ENCODE peak calls at places on chromosome 12, in four cellular contexts. H, Y, V and C are unnamed samples.

GRCh38 chr12:108561852-108562347 is 496 bp upstream of the ISCU start:
- DNase-seq in H (no peak), Y (no peak), V (no peak), C (no peak)

GRCh38 chr12:130818381-130819247 is 20.4 kb downstream of the STX2 start:
- DNase-seq in V (peak), H (peak), Y (peak), C (peak)

GRCh38 chr12:55931780-55932545 is 1.0 kb downstream of the DGKA start:
- DNase-seq in V (peak), Y (peak), H (no peak), C (peak)

GRCh38 chr12:67952787-67953186 is 36.5 kb upstream of the IFNG-AS1 start:
- DNase-seq in V (no peak), Y (no peak), H (no peak), C (no peak)

GRCh38 chr12:127262658-127263057 is 1004.3 kb upstream of the TMEM132C start:
- DNase-seq in V (no peak), H (no peak), Y (no peak), C (no peak)

GRCh38 chr12:5379737-5380496 is 52.0 kb upstream of the NTF3 start:
- DNase-seq in Y (no peak), H (no peak), V (peak), C (peak)

GRCh38 chr12:2163172-2163927 is 110.6 kb downstream of the CACNA1C start:
- DNase-seq in H (no peak), Y (peak), V (no peak), C (no peak)

GRCh38 chr12:124618291-124618902 is 51.0 kb upstream of the NCOR2 start:
- DNase-seq in Y (no peak), H (no peak), V (no peak), C (no peak)

GRCh38 chr12:70317781-70318180 is 48.3 kb upstream of the KCNMB4 start:
- DNase-seq in H (no peak), V (no peak), Y (no peak), C (no peak)

GRCh38 chr12:130281157-130281799 is 56.4 kb upstream of the PIWIL1 start:
- DNase-seq in Y (no peak), H (no peak), V (peak), C (peak)

GRCh38 chr12:3303410-3304136 is 187.4 kb upstream of the PRMT8 start:
- DNase-seq in V (peak), H (no peak), Y (no peak), C (peak)

GRCh38 chr12:104742551-104742961 is 215.5 kb downstream of the SLC41A2 start:
- DNase-seq in Y (no peak), H (no peak), V (no peak), C (no peak)

GRCh38 chr12:110699591-110700445 is 10.9 kb upstream of the HVCN1 start:
- DNase-seq in Y (no peak), H (no peak), V (peak), C (peak)

GRCh38 chr12:6095269-6095668 is 29.2 kb downstream of the VWF start:
- DNase-seq in V (peak), H (no peak), Y (no peak), C (no peak)

GRCh38 chr12:31201382-31201781 is 124.6 kb downstream of the SINHCAF start:
- DNase-seq in V (no peak), H (no peak), Y (no peak), C (no peak)

GRCh38 chr12:74665690-74666089 is 128.1 kb downstream of the ATXN7L3B start:
- DNase-seq in Y (no peak), V (no peak), H (no peak), C (no peak)

GRCh38 chr12:71335668-71336257 is 103.8 kb upstream of the LGR5 start:
- DNase-seq in Y (no peak), V (no peak), H (no peak), C (no peak)